ENCODE peak calls at places on chromosomes 13 and 19, in five cellular contexts. D is H1, W is HepG2, P is NT2/D1, G is K562. L is an unnamed sample.
A peak's percentile ranks its signal among the peaks of the same experiment; 100 is the strongest.

GRCh38 chr13:105663182-105663581 is 872.3 kb downstream of the EFNB2 start:
- DNase-seq in D (no peak), W (no peak), P (no peak), G (no peak), L (no peak)

GRCh38 chr19:53504903-53505302 is 33.0 kb upstream of the ZNF331 start:
- DNase-seq in D (no peak), W (peak; percentile 38), P (no peak), G (no peak), L (no peak)

GRCh38 chr13:50396001-50396400 is 380.8 kb downstream of the KCNRG start:
- DNase-seq in D (no peak), W (no peak), P (no peak), G (no peak), L (no peak)

GRCh38 chr19:41870401-41870873 is 6.6 kb upstream of the CD79A start:
- DNase-seq in D (no peak), W (no peak), P (no peak), G (no peak), L (no peak)

GRCh38 chr13:30617315-30618185 is at the start of gene USPL1:
- DNase-seq in D (peak; percentile 94), W (peak; percentile 94), P (peak; percentile 93), G (peak; percentile 85), L (peak; percentile 98)

GRCh38 chr13:102190930-102191329 is 210.9 kb downstream of the FGF14 start:
- DNase-seq in D (no peak), W (no peak), P (no peak), G (no peak), L (no peak)

GRCh38 chr13:48078251-48078656 is 16.6 kb downstream of the MED4 start:
- DNase-seq in D (no peak), W (peak; percentile 42), P (no peak), G (no peak), L (peak; percentile 13)

GRCh38 chr13:89571676-89572075 is 1775.8 kb upstream of the MIR17HG start:
- DNase-seq in D (no peak), W (no peak), P (no peak), G (no peak), L (no peak)

GRCh38 chr13:71396149-71396548 is 470.9 kb downstream of the DACH1 start:
- DNase-seq in D (no peak), W (no peak), P (no peak), G (no peak), L (no peak)

GRCh38 chr13:35349673-35350278 is 126.7 kb downstream of the MAB21L1 start:
- DNase-seq in D (no peak), W (peak; percentile 92), P (no peak), G (no peak), L (peak; percentile 39)

GRCh38 chr13:29886446-29886845 is 36.0 kb upstream of the UBL3 start:
- DNase-seq in D (no peak), W (no peak), P (no peak), G (no peak), L (no peak)

GRCh38 chr13:53301449-53301848 is 272.8 kb downstream of the OLFM4 start:
- DNase-seq in D (no peak), W (no peak), P (no peak), G (no peak), L (no peak)

GRCh38 chr13:34207334-34207733 is 389.4 kb downstream of the RFC3 start:
- DNase-seq in D (no peak), W (no peak), P (no peak), G (no peak), L (no peak)

GRCh38 chr13:98004107-98004506 is 50.6 kb downstream of the IPO5 start:
- DNase-seq in D (no peak), W (no peak), P (no peak), G (no peak), L (no peak)

GRCh38 chr19:17020823-17021222 is 5.8 kb downstream of the CPAMD8 start:
- DNase-seq in D (no peak), W (no peak), P (no peak), G (peak; percentile 65), L (peak; percentile 15)

GRCh38 chr19:49952906-49953305 is 8.1 kb downstream of the SIGLEC11 start:
- DNase-seq in D (no peak), W (no peak), P (no peak), G (no peak), L (no peak)

GRCh38 chr13:40589285-40590109 is 76.9 kb downstream of the FOXO1 start:
- DNase-seq in D (no peak), W (peak; percentile 56), P (no peak), G (no peak), L (no peak)

GRCh38 chr19:33035461-33035860 is 29.2 kb downstream of the RHPN2 start:
- DNase-seq in D (no peak), W (no peak), P (no peak), G (no peak), L (no peak)

GRCh38 chr13:26721251-26721939 is 39.2 kb downstream of the GPR12 start:
- DNase-seq in D (no peak), W (no peak), P (no peak), G (no peak), L (no peak)

GRCh38 chr19:3096267-3096901 is 2.2 kb downstream of the GNA11 start:
- DNase-seq in D (no peak), W (no peak), P (no peak), G (no peak), L (no peak)

GRCh38 chr13:75181906-75182305 is 300.1 kb downstream of the TBC1D4 start:
- DNase-seq in D (no peak), W (no peak), P (no peak), G (no peak), L (no peak)

GRCh38 chr19:48750771-48751504 is 1.5 kb downstream of the FUT1 start:
- DNase-seq in D (no peak), W (no peak), P (no peak), G (no peak), L (no peak)

GRCh38 chr13:28819748-28820098 is 416 bp upstream of the MTUS2 start:
- DNase-seq in D (peak; percentile 92), W (peak; percentile 9), P (peak; percentile 51), G (peak; percentile 76), L (no peak)

GRCh38 chr13:110869805-110870706 is 44.8 kb downstream of the ANKRD10 start:
- DNase-seq in D (peak; percentile 59), W (peak; percentile 89), P (no peak), G (peak; percentile 78), L (peak; percentile 99)

GRCh38 chr13:25018729-25019115 is 77.2 kb upstream of the PABPC3 start:
- DNase-seq in D (no peak), W (no peak), P (no peak), G (no peak), L (no peak)

GRCh38 chr19:44702551-44703176 is 3.7 kb downstream of the CEACAM16 start:
- DNase-seq in D (no peak), W (no peak), P (no peak), G (no peak), L (no peak)

GRCh38 chr13:29835280-29836061 is 14.9 kb downstream of the UBL3 start:
- DNase-seq in D (no peak), W (no peak), P (no peak), G (no peak), L (no peak)

GRCh38 chr19:3006075-3006767 is 22.9 kb downstream of the TLE2 start:
- DNase-seq in D (peak; percentile 97), W (no peak), P (peak; percentile 48), G (peak; percentile 96), L (peak; percentile 69)

GRCh38 chr19:50147462-50148423 is 15.3 kb downstream of the IZUMO2 start:
- DNase-seq in D (peak; percentile 86), W (peak; percentile 86), P (peak; percentile 70), G (peak; percentile 88), L (peak; percentile 89)

DNA sequence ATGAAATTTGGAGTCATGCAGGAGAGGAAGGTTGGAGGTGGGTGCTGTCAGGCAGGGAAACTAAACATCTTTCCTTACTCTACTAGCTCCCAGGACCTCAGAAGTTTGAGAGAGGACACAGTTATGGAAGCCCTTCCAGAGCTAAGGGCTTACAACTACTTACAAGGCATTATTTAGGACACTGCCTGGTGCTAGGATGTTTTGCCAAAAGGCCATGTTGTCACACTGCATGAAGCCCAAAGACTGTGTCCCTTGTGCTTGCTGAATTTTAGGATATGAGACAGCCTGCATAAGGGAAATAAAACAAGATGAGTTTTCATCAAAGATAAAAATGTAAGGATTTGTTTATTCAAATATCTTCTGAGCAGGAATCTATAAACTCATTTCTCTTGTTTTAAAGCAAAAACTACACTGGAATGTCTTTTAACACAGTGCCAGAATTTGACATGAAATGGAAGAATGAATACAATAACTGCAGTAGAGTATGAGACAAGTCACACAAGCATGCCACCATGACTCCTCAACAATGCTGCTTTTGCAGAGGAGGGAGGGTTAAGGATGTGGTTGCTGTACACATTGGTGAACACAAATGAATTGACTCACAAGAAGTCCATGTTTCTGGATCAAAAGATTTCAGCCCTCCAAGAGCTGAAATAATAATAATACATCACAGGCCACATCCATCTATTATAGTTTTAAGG is 258.4 kb downstream of the SPRY2 start:
- DNase-seq in D (no peak), W (no peak), P (no peak), G (no peak), L (no peak)
- H3K9ac ChIP-seq in D (no peak overlapping the region), W (no peak overlapping the region), P (no peak overlapping the region), G (no peak overlapping the region), L (no peak overlapping the region)

DNA sequence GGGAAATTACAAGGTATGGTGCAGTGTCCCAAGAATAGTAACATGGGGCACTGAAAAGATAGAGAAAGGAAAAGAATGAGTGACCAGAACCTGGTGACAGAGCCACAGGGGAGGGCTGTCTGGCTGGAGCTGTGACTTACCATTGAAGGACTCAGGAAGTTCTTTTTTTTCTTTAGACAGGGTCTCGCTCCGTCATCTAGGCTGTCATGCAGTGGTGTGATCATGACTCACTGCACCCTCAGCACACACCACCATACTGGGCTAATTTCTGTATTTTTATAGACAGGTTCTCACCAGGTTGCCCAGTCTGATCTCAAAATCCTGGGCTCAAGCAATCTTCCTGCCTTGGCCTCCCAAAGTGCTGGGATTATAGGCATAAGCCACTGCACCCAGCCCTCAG is 8.8 kb upstream of the CPB2 start:
- DNase-seq in D (no peak), W (no peak), P (no peak), G (no peak), L (no peak)
- TF ChIP-seq ZNF274 in D (no peak), W (no peak), P (no peak), G (no peak), L (no peak)

GRCh38 chr13:93554514-93554913 is 327.9 kb downstream of the GPC6 start:
- DNase-seq in D (no peak), W (no peak), P (peak; percentile 15), G (no peak), L (no peak)

GRCh38 chr13:93552596-93552995 is 326.0 kb downstream of the GPC6 start:
- DNase-seq in D (no peak), W (no peak), P (no peak), G (no peak), L (no peak)

GRCh38 chr13:93547886-93548285 is 321.3 kb downstream of the GPC6 start:
- DNase-seq in D (no peak), W (no peak), P (no peak), G (no peak), L (no peak)

GRCh38 chr13:93549326-93549855 is 322.8 kb downstream of the GPC6 start:
- DNase-seq in D (no peak), W (no peak), P (no peak), G (no peak), L (no peak)
- TF ChIP-seq YY1 in D (no peak), W (no peak), P (no peak), G (no peak), L (no peak)

DNA sequence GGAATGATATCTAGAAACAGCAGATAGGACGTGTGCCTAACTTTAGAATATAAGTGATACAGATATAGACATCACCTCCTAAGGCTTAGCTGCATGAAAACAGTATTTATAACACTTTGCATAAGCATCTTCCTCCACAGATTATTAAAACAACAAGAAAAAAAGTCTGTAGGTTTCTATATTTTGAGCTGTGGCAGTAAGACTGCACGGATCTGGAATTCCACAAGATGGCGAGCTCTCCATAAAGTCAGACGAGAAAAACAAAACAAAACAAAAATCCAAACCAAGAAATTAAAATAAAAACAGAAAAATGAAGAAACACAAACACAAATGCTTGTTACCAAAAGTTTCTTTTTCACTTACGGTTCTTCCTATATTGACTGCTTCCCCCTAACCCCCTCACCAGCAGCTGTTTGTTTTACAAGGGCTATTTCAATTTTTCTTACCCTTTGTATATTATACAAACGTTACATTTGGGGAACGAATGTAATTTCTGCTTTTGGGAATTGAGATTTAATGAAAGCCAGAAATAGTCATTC is 285.8 kb downstream of the MYO16 start:
- DNase-seq in D (no peak), W (peak; percentile 24), P (no peak), G (no peak), L (no peak)
- H3K9ac ChIP-seq in D (no peak overlapping the region), W (peak overlapping the region; percentile 24), P (no peak overlapping the region), G (no peak overlapping the region), L (peak overlapping the region; percentile 44)